ENCODE peak calls at places on chromosomes 4 and X, in seven cellular contexts. J, H, L, G, I, E and Y are unnamed samples.

GRCh38 chr4:76894537-76894936 is 3.4 kb downstream of the SOWAHB start:
- DNase-seq in J (no peak), H (peak; percentile 8), L (no peak), G (no peak), I (peak; percentile 69), E (no peak), Y (no peak)

GRCh38 chrX:3143043-3143799 is 102.0 kb downstream of the ARSF start:
- DNase-seq in J (no peak), H (no peak), L (no peak), G (no peak), I (no peak), E (no peak), Y (no peak)

GRCh38 chr4:148355442-148356123 is 86.6 kb downstream of the NR3C2 start:
- DNase-seq in J (no peak), H (no peak), L (no peak), G (no peak), I (no peak), E (no peak), Y (no peak)

GRCh38 chr4:28176942-28177341 is 1316.3 kb downstream of the STIM2 start:
- DNase-seq in J (no peak), H (no peak), L (no peak), G (no peak), I (no peak), E (no peak), Y (no peak)

GRCh38 chr4:121950680-121951569 is 935 bp downstream of the TRPC3 start:
- DNase-seq in J (no peak), H (peak; percentile 23), L (no peak), G (peak; percentile 27), I (peak; percentile 11), E (peak; percentile 28), Y (no peak)

GRCh38 chrX:151398346-151398745 is 1.3 kb downstream of the VMA21 start:
- DNase-seq in J (no peak), H (no peak), L (no peak), G (no peak), I (no peak), E (no peak), Y (no peak)

GRCh38 chr4:172631832-172632231 is 536.8 kb upstream of the GALNT7 start:
- DNase-seq in J (no peak), H (no peak), L (no peak), G (no peak), I (no peak), E (no peak), Y (no peak)

GRCh38 chr4:114384629-114385028 is 214.0 kb upstream of the UGT8 start:
- DNase-seq in J (peak; percentile 77), H (peak; percentile 45), L (peak; percentile 10), G (no peak), I (peak; percentile 58), E (no peak), Y (no peak)

GRCh38 chr4:159273841-159274240 is 171.0 kb downstream of the RAPGEF2 start:
- DNase-seq in J (no peak), H (no peak), L (no peak), G (no peak), I (no peak), E (no peak), Y (no peak)

GRCh38 chr4:70437212-70437611 is 34.8 kb upstream of the MUC7 start:
- DNase-seq in J (no peak), H (no peak), L (no peak), G (no peak), I (no peak), E (no peak), Y (no peak)

GRCh38 chr4:70443329-70443728 is 28.7 kb upstream of the MUC7 start:
- DNase-seq in J (no peak), H (no peak), L (no peak), G (no peak), I (no peak), E (no peak), Y (no peak)

DNA sequence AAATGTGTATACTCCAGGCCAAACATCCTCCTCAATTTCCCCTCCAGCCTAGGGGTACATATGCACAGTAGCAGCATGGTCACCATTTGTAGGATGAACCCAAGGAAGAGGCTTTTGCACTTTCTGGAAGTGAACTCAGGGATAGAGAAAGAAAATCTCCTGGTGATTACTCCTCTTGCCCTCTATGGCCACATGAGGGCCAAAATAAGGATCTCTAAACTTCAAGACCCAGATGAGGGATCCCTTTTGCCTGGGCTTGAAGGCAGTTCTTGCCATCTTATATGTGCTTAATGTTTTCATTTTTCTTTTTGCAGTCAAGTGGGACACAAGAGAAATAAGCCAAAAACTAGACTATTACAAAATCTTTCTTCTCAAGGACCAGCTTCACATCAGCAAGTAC is 29.5 kb upstream of the MUC7 start:
- DNase-seq in J (no peak), H (no peak), L (no peak), G (no peak), I (no peak), E (no peak), Y (no peak)
- TF ChIP-seq CTCF in J (no peak), H (no peak), L (no peak), G (no peak), I (no peak), E (no peak), Y (no peak)

DNA sequence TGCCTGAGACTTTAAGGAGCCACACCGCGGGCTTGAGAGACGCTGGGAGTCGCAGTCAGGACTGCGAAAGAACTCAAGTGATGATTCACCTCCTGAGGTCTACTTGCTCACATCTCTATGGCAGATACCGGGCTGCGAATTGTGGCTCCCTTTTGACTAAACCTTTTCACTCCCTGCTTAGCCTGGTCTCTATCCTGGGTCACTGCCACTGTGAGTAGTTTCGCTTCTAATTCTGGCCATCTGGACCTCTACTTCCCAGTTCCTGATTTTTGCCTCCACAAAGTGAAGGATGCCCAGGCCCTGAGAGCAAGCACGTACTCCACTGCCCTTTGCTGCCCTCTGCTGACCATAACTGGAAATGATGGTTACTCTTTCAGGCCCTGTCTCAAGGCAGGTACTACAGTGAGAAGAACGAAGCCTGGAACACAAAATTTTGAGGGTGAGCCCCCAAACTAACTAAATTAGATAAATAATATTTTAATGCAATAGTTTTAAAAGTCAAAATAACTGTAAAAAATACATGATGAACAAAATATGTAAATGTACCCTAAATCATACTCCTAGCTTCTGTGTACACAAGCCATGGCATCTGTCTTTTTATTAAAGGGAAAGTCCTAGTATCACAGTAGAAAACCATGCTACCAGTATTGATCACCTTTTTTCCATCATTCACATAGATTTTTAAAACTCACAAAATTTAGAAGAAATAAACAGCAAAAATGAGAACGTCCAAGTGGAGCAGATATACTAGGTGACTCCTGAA is 16.7 kb downstream of the MAD2L1 start:
- DNase-seq in J (peak; percentile 93), H (peak; percentile 83), L (peak; percentile 71), G (peak; percentile 79), I (peak; percentile 87), E (peak; percentile 79), Y (peak; percentile 47)
- TF ChIP-seq CTCF in J (peak; percentile 83), H (peak; percentile 81), L (peak; percentile 89), G (peak; percentile 83), I (peak; percentile 95), E (peak; percentile 76), Y (peak; percentile 91)

DNA sequence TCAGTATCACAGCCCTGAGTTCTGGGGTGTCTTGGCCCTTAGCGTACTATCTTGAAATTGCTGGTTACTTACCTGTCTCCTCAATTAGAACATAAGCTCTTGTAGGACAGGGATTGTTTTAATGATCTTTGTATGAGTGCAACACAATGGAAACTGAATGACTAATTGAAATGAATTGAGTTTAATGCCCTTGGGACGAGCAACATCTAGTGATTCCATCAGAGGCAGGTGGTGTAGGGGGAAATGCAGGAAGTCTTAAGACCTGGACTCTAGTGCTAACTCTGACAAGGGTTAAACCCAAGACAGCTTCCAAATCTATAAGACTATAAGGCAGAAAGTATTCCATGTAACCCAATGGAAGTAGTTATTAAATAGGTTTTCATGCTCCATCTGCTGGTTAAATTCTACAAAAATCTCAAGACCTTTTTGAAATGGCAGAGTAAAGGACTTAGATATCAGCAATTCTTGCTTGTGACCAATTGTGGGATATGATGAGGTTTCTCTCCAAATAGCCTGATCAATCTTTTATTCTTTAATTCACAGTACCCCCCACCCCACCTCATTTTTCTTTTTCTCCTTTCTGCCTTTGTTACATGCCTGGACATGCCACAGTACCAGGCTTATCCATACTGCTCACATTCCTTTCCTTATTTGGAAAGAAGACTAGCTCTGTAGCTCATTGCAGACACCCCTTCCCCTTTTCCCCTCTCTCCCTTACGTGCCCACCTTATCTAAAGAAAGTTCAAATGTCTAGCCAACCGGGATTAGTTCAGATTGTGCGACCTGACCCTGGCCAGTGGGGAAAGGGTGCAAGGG is 340.8 kb downstream of the PAPSS1 start:
- DNase-seq in J (peak; percentile 64), H (peak; percentile 59), L (peak; percentile 4), G (no peak), I (peak; percentile 67), E (no peak), Y (no peak)
- TF ChIP-seq CTCF in J (peak; percentile 17), H (no peak), L (peak; percentile 21), G (no peak), I (peak; percentile 54), E (no peak), Y (no peak)

GRCh38 chrX:132443736-132444135 is 45.1 kb downstream of the MBNL3 start:
- DNase-seq in J (peak; percentile 29), H (no peak), L (no peak), G (no peak), I (peak; percentile 8), E (no peak), Y (no peak)
- TF ChIP-seq CTCF in J (no peak), H (no peak), L (no peak), G (no peak), I (no peak), E (no peak), Y (no peak)

DNA sequence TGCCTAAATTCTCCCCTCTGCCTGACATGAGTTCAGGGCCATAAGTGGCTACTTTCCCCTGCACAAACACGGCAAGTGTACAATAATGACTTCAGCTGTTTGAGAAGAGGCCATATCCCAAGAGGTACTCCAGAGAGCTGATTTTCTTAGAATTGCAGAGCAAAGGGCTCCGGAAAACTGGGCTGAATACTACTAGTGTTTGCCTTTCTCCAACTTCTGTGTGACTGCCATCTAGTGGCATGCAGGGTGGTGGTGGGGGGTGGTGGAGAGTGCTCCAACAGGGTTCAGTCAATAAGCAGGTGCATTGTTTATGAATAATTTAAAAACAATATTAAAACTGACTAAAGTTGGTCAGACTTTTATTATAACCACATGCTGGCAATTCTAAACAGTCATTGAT is 130.0 kb downstream of the CHRDL1 start:
- DNase-seq in J (peak; percentile 44), H (peak; percentile 12), L (peak; percentile 3), G (peak; percentile 28), I (peak; percentile 31), E (peak; percentile 53), Y (no peak)
- TF ChIP-seq CTCF in J (peak; percentile 79), H (peak; percentile 41), L (peak; percentile 79), G (no peak), I (peak; percentile 71), E (peak; percentile 34), Y (no peak)

GRCh38 chrX:130144509-130144908 is 21.1 kb downstream of the AIFM1 start:
- DNase-seq in J (peak; percentile 65), H (peak; percentile 52), L (no peak), G (no peak), I (peak; percentile 39), E (no peak), Y (no peak)
- TF ChIP-seq CTCF in J (peak; percentile 18), H (no peak), L (no peak), G (no peak), I (peak; percentile 13), E (no peak), Y (no peak)

DNA sequence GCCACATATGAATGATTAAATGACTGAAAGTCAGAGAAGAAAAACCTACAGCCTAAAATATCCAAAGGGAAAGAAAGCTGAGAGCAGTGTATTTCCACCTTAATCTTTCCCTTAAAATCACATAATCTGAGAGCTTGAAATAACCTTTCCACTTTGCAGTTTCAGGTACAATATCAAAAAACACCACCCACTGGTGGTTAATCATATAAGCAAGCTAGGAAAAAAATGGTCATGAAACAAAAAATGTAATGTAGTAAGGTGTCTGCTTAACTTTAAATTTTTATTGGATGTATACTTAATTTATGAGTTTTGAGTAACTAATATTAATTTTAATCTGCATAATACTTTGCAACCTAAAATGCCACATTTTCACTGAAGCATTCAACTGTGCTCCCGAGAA is 3.2 kb downstream of the PRDM5 start:
- DNase-seq in J (no peak), H (no peak), L (no peak), G (no peak), I (no peak), E (no peak), Y (no peak)
- TF ChIP-seq CTCF in J (no peak), H (no peak), L (no peak), G (no peak), I (no peak), E (no peak), Y (no peak)